ENCODE peak calls at places on chromosomes 5 and 9, in seven cellular contexts. E is GM12864, D is PC-9, S is HFF-Myc, R is uterus, B is H9, L is AG09319. O is an unnamed sample.

GRCh38 chr5:143119881-143120341 is 283.6 kb downstream of the NR3C1 start:
- DNase-seq in E (no peak), D (no peak), S (no peak), R (no peak), B (no peak), L (no peak), O (no peak)

GRCh38 chr9:89778100-89779085 is 173.6 kb downstream of the GADD45G start:
- DNase-seq in E (no peak), D (no peak), S (no peak), R (peak; percentile 42), B (no peak), L (no peak), O (no peak)

GRCh38 chr9:87343816-87344438 is 153.7 kb upstream of the DAPK1 start:
- DNase-seq in E (no peak), D (no peak), S (no peak), R (no peak), B (no peak), L (no peak), O (no peak)

GRCh38 chr5:147935032-147935431 is 28.7 kb upstream of the C5orf46 start:
- DNase-seq in E (no peak), D (peak; percentile 26), S (no peak), R (no peak), B (no peak), L (no peak), O (no peak)

GRCh38 chr9:16726023-16726422 is 144.4 kb downstream of the BNC2 start:
- DNase-seq in E (no peak), D (no peak), S (no peak), R (no peak), B (no peak), L (no peak), O (no peak)

GRCh38 chr5:18394154-18394804 is 760.0 kb downstream of the TAF11L14 start:
- DNase-seq in E (no peak), D (peak; percentile 80), S (no peak), R (no peak), B (peak; percentile 82), L (no peak), O (peak; percentile 64)

GRCh38 chr5:92613546-92613945 is 967.5 kb downstream of the NR2F1-AS1 start:
- DNase-seq in E (no peak), D (no peak), S (no peak), R (no peak), B (no peak), L (no peak), O (no peak)

GRCh38 chr5:141100243-141100805 is at the start of gene PCDHB3:
- DNase-seq in E (no peak), D (no peak), S (peak; percentile 3), R (peak; percentile 36), B (peak; percentile 79), L (no peak), O (no peak)

GRCh38 chr9:68847765-68848164 is 142.7 kb downstream of the PIP5K1B start:
- DNase-seq in E (no peak), D (no peak), S (no peak), R (no peak), B (no peak), L (no peak), O (peak; percentile 20)

GRCh38 chr5:65722575-65723424 is 795 bp downstream of the NLN start:
- DNase-seq in E (no peak), D (peak; percentile 10), S (no peak), R (peak; percentile 18), B (peak; percentile 55), L (no peak), O (peak; percentile 49)

GRCh38 chr9:5608298-5609254 is 20.3 kb upstream of the RIC1 start:
- DNase-seq in E (no peak), D (no peak), S (no peak), R (no peak), B (no peak), L (no peak), O (no peak)

GRCh38 chr9:128159073-128159783 is 837 bp upstream of the BBLN start:
- DNase-seq in E (peak; percentile 27), D (peak; percentile 47), S (no peak), R (peak; percentile 47), B (no peak), L (no peak), O (peak; percentile 64)

GRCh38 chr9:111405701-111406100 is 75.7 kb upstream of the OR2K2 start:
- DNase-seq in E (no peak), D (no peak), S (no peak), R (no peak), B (no peak), L (no peak), O (no peak)

GRCh38 chr5:132873119-132873929 is at the start of gene LEAP2:
- DNase-seq in E (no peak), D (no peak), S (no peak), R (no peak), B (no peak), L (no peak), O (no peak)

GRCh38 chr5:150523472-150524350 is 15.8 kb downstream of the NDST1 start:
- DNase-seq in E (peak; percentile 30), D (peak; percentile 27), S (peak; percentile 61), R (peak; percentile 58), B (peak; percentile 66), L (peak; percentile 52), O (peak; percentile 82)

GRCh38 chr9:107020040-107020530 is 157.1 kb downstream of the ZNF462 start:
- DNase-seq in E (no peak), D (peak; percentile 14), S (peak; percentile 82), R (no peak), B (no peak), L (peak; percentile 86), O (peak; percentile 7)

GRCh38 chr9:137046094-137046787 is at the start of gene NPDC1:
- DNase-seq in E (no peak), D (peak; percentile 91), S (peak; percentile 49), R (peak; percentile 64), B (peak; percentile 91), L (no peak), O (peak; percentile 97)

GRCh38 chr9:18386091-18386490 is 87.9 kb upstream of the ADAMTSL1 start:
- DNase-seq in E (no peak), D (no peak), S (no peak), R (no peak), B (no peak), L (no peak), O (no peak)

GRCh38 chr5:175381116-175381515 is 62.9 kb downstream of the DRD1 start:
- DNase-seq in E (no peak), D (no peak), S (no peak), R (no peak), B (no peak), L (no peak), O (no peak)

GRCh38 chr5:76472338-76473336 is 69.6 kb downstream of the IQGAP2 start:
- DNase-seq in E (no peak), D (no peak), S (no peak), R (no peak), B (no peak), L (no peak), O (no peak)

GRCh38 chr5:151213803-151214613 is 9.9 kb downstream of the CCDC69 start:
- DNase-seq in E (peak; percentile 92), D (no peak), S (no peak), R (peak; percentile 67), B (peak; percentile 79), L (no peak), O (peak; percentile 89)

GRCh38 chr9:121294866-121295661 is 27.1 kb downstream of the GSN start:
- DNase-seq in E (no peak), D (no peak), S (no peak), R (peak; percentile 82), B (no peak), L (no peak), O (no peak)

GRCh38 chr5:141908796-141909195 is 14.9 kb upstream of the DELE1 start:
- DNase-seq in E (no peak), D (no peak), S (no peak), R (no peak), B (no peak), L (no peak), O (no peak)

GRCh38 chr9:32742296-32742695 is 41.0 kb upstream of the TMEM215 start:
- DNase-seq in E (no peak), D (peak; percentile 41), S (no peak), R (no peak), B (no peak), L (no peak), O (no peak)

DNA sequence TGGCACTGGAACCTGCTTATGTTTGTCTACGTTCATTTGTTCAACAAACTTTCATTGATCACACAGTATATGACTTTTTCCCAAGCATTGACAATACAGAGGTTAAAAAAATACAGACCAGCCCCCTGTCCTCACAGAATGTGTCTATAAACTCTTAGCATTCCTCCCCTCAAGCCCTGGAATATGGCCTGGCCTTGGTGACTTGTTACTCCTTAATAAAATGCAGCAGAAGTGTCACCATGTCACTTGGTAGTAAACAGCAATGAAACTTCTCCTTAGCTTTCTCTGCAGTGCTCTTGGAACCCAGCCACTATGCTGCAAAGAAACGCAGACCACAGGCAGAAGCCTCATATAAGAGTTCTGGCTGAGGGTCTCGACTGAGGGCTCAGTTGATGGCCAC is 19.1 kb upstream of the SLC1A3 start:
- DNase-seq in E (no peak), D (no peak), S (no peak), R (no peak), B (no peak), L (no peak), O (no peak)
- TF ChIP-seq CTCF in E (no peak), D (no peak), S (no peak), R (no peak), B (no peak), L (no peak), O (no peak)

DNA sequence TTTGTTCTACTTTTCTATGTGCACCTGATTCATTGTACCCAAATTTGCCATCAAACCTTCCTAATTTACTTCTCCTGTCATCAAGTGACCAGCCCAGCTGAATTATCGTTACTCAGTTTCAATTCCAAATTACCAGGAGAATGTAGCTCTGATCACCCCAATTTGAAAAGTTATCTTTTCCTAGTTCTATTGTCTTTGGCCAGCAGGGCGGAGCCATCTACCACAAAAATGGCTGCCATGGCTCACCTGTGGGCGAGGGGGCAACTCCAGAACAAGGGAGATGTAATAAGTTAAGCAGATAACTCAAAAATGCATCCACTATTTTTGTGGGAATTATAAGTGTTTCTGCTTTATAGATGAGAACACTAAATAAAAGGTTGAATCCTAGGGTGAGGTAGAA is 133.8 kb upstream of the MOCS2 start:
- DNase-seq in E (no peak), D (no peak), S (no peak), R (no peak), B (no peak), L (no peak), O (no peak)
- TF ChIP-seq CTCF in E (no peak), D (no peak), S (no peak), R (no peak), B (peak; percentile 52), L (no peak), O (no peak)

DNA sequence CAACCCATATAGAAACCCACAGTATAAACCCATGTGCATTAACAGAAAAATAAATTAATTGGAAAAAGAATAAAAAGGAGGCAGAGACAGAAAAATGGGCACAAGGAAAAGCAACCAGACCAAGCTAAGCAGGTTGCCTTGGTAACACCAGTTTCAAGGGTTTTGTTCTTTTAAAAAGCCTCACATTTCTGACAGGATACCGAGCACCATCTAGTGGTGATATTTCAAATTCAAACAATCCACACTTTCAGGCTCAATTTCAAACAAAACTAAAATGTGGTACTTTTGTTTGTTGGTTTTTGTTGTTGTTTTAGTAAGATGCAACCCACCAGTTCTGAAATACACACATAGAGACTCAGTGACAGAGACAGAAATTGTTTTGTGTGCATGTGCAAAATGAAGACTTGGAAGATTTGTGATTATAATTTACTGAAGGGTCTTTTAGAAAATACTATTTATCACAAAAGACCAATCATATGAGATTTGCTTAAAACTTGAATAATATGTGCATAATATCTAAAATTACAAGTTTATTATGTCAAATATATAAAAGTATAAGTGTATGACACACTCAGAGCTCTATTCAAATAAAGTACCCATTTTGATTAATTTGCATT is 318.2 kb downstream of the SLCO4C1 start:
- DNase-seq in E (peak; percentile 21), D (no peak), S (peak; percentile 12), R (no peak), B (no peak), L (no peak), O (peak; percentile 58)
- TF ChIP-seq CTCF in E (peak; percentile 62), D (peak; percentile 75), S (peak; percentile 43), R (no peak), B (peak; percentile 82), L (peak; percentile 34), O (peak; percentile 44)

GRCh38 chr5:40507095-40507494 is 172.6 kb upstream of the PTGER4 start:
- DNase-seq in E (no peak), D (no peak), S (no peak), R (no peak), B (no peak), L (no peak), O (no peak)
- TF ChIP-seq CTCF in E (no peak), D (no peak), S (no peak), R (no peak), B (no peak), L (no peak), O (no peak)